ENCODE peak calls at places on chromosomes 2 and 18, in seven cellular contexts. B is brain microvascular endothelial cell; K is CD8-positive, alpha-beta memory T cell; N is IMR-90; E is MM.1S; P is CD8-positive, alpha-beta T cell; J is cardiac muscle cell. M is an unnamed sample.

GRCh38 chr2:20447437-20448245 is 767 bp downstream of the RHOB start:
- DNase-seq in E (peak; percentile 24), J (peak; percentile 69), N (peak; percentile 41), B (peak; percentile 20), P (peak; percentile 56), K (peak; percentile 57), M (peak; percentile 91)

GRCh38 chr2:216404010-216404618 is 8.2 kb upstream of the SMARCAL1 start:
- DNase-seq in E (peak; percentile 46), B (peak; percentile 32), N (peak; percentile 37), P (peak; percentile 69), K (no peak), J (peak; percentile 57), M (no peak)

GRCh38 chr2:240997856-240998705 is at the start of gene SNED1:
- DNase-seq in J (peak; percentile 86), N (peak; percentile 66), K (peak; percentile 50), B (peak; percentile 66), E (peak; percentile 26), P (peak; percentile 85), M (peak; percentile 93)

GRCh38 chr2:67840460-67841068 is 222.2 kb downstream of the C1D start:
- DNase-seq in N (peak; percentile 82), B (peak; percentile 63), J (peak; percentile 87), P (no peak), E (peak; percentile 61), K (no peak), M (peak; percentile 82)

GRCh38 chr18:11005528-11005927 is 143.8 kb downstream of the PIEZO2 start:
- DNase-seq in J (peak; percentile 95), N (peak; percentile 99), B (peak; percentile 97), K (no peak), P (no peak), E (no peak), M (no peak)

GRCh38 chr2:29456429-29456828 is 341.2 kb downstream of the CLIP4 start:
- DNase-seq in N (no peak), B (no peak), K (no peak), J (no peak), P (no peak), E (no peak), M (no peak)

GRCh38 chr2:32425719-32426141 is 68.9 kb downstream of the BIRC6 start:
- DNase-seq in B (peak; percentile 28), N (peak; percentile 76), K (no peak), J (peak; percentile 23), P (no peak), E (no peak), M (no peak)

GRCh38 chr2:215435261-215435808 is 533 bp downstream of the FN1 start:
- DNase-seq in E (no peak), J (no peak), K (no peak), B (no peak), P (no peak), N (no peak), M (peak; percentile 76)

GRCh38 chr2:68645523-68645922 is 2.1 kb downstream of the PROKR1 start:
- DNase-seq in N (peak; percentile 24), E (no peak), P (no peak), B (no peak), K (no peak), J (peak; percentile 3), M (no peak)

GRCh38 chr2:229425573-229425972 is 154.5 kb upstream of the PID1 start:
- DNase-seq in P (no peak), E (no peak), B (no peak), J (no peak), N (no peak), K (no peak), M (no peak)

GRCh38 chr2:164745012-164745797 is 96.4 kb downstream of the COBLL1 start:
- DNase-seq in B (no peak), P (no peak), K (no peak), J (no peak), E (no peak), N (peak; percentile 8), M (no peak)

GRCh38 chr2:224278531-224278930 is 123.4 kb downstream of the FAM124B start:
- DNase-seq in P (no peak), N (peak; percentile 33), E (no peak), K (no peak), B (peak; percentile 9), J (no peak), M (no peak)

GRCh38 chr2:5467506-5467905 is 224.7 kb upstream of the SOX11 start:
- DNase-seq in B (no peak), P (no peak), N (no peak), J (no peak), K (no peak), E (no peak), M (no peak)

GRCh38 chr2:219059725-219060682 is 717 bp downstream of the IHH start:
- DNase-seq in B (no peak), P (no peak), J (no peak), E (no peak), N (no peak), K (no peak), M (no peak)
- H3K27me3 ChIP-seq in B (peaks cover 77% of the 10 kb centered on the region), P (peaks cover 29% of the 10 kb centered on the region), J (peaks cover 100% of the 10 kb centered on the region), E (peaks cover 62% of the 10 kb centered on the region), N (peaks cover 89% of the 10 kb centered on the region), K (peaks cover 39% of the 10 kb centered on the region), M (peaks cover 82% of the 10 kb centered on the region)

GRCh38 chr2:80519121-80519643 is 214.6 kb upstream of the LRRTM1 start:
- DNase-seq in N (no peak), K (no peak), E (no peak), P (no peak), B (no peak), J (no peak), M (no peak)
- H3K27me3 ChIP-seq in N (no peaks in the 10 kb centered on the region), K (no peaks in the 10 kb centered on the region), E (no peaks in the 10 kb centered on the region), P (no peaks in the 10 kb centered on the region), B (no peaks in the 10 kb centered on the region), J (no peaks in the 10 kb centered on the region), M (no peaks in the 10 kb centered on the region)

GRCh38 chr2:177731384-177731783 is 338.8 kb downstream of the AGPS start:
- DNase-seq in N (no peak), P (no peak), E (no peak), K (no peak), B (no peak), J (no peak), M (no peak)
- H3K27me3 ChIP-seq in N (peaks cover 6% of the 10 kb centered on the region), P (no peaks in the 10 kb centered on the region), E (no peaks in the 10 kb centered on the region), K (no peaks in the 10 kb centered on the region), B (peaks cover 8% of the 10 kb centered on the region), J (peaks cover 2% of the 10 kb centered on the region), M (peaks cover 5% of the 10 kb centered on the region)

GRCh38 chr18:31039426-31039825 is 3.1 kb downstream of the DSC3 start:
- DNase-seq in E (no peak), B (no peak), P (no peak), K (no peak), J (peak; percentile 64), N (no peak), M (no peak)
- H3K27me3 ChIP-seq in E (no peaks in the 10 kb centered on the region), B (peaks cover 24% of the 10 kb centered on the region), P (peaks cover 6% of the 10 kb centered on the region), K (no peaks in the 10 kb centered on the region), J (peaks cover 71% of the 10 kb centered on the region), N (peaks cover 21% of the 10 kb centered on the region), M (peaks cover 57% of the 10 kb centered on the region)

DNA sequence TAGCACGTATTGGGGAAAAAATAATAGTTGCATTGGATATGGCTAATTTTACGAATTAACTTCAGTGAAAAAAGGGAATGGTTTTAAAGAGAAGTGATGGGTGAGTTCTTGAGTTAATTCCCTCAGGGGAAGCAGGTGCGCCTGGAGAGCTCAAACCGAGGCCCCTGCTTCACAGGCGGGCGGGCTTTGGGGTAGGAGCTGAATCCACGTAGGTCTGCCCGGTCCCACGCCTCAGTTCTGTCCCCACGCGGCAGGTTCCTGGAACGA is 44.1 kb downstream of the GORASP2 start:
- DNase-seq in J (no peak), N (no peak), P (no peak), E (no peak), B (no peak), K (no peak), M (no peak)
- H3K27me3 ChIP-seq in J (no peaks in the 10 kb centered on the region), N (no peaks in the 10 kb centered on the region), P (no peaks in the 10 kb centered on the region), E (no peaks in the 10 kb centered on the region), B (no peaks in the 10 kb centered on the region), K (no peaks in the 10 kb centered on the region), M (no peaks in the 10 kb centered on the region)

GRCh38 chr2:96259497-96259921 is 6.3 kb downstream of the TMEM127 start:
- DNase-seq in N (no peak), E (peak; percentile 85), K (no peak), P (no peak), J (no peak), B (no peak), M (no peak)
- H3K27me3 ChIP-seq in N (no peaks in the 10 kb centered on the region), E (no peaks in the 10 kb centered on the region), K (no peaks in the 10 kb centered on the region), P (no peaks in the 10 kb centered on the region), J (no peaks in the 10 kb centered on the region), B (no peaks in the 10 kb centered on the region), M (no peaks in the 10 kb centered on the region)

GRCh38 chr2:96325038-96325883 is at the start of gene ITPRIPL1:
- DNase-seq in E (peak; percentile 18), B (no peak), J (no peak), K (peak; percentile 61), P (peak; percentile 58), N (no peak), M (peak; percentile 85)
- H3K27me3 ChIP-seq in E (no peaks in the 10 kb centered on the region), B (no peaks in the 10 kb centered on the region), J (peaks cover 61% of the 10 kb centered on the region), K (no peaks in the 10 kb centered on the region), P (no peaks in the 10 kb centered on the region), N (peaks cover 23% of the 10 kb centered on the region), M (peaks cover 5% of the 10 kb centered on the region)

GRCh38 chr2:174338626-174339570 is 4.1 kb downstream of the SP9 start:
- DNase-seq in E (no peak), N (no peak), B (no peak), J (no peak), P (no peak), K (no peak), M (no peak)
- H3K27me3 ChIP-seq in E (peaks cover 66% of the 10 kb centered on the region), N (peaks cover 87% of the 10 kb centered on the region), B (peaks cover 90% of the 10 kb centered on the region), J (peaks cover 100% of the 10 kb centered on the region), P (peaks cover 87% of the 10 kb centered on the region), K (peaks cover 87% of the 10 kb centered on the region), M (peaks cover 100% of the 10 kb centered on the region)